ENCODE peak calls at places on chromosomes 7 and 10, in four cellular contexts. One of them, this sample, is unnamed.

GRCh38 chr10:109029870-109030269 is 893.4 kb downstream of the XPNPEP1 start:
- DNase-seq in activated B cell treated with CpG ODN at 0.5 μM for 24 hours: no peak
- DNase-seq in RWPE1: no peak
- DNase-seq in A549: no peak
- DNase-seq in this sample: no peak

GRCh38 chr7:100137851-100138760 is 10.6 kb upstream of the LAMTOR4 start:
- DNase-seq in RWPE1: no peak
- DNase-seq in activated B cell treated with CpG ODN at 0.5 μM for 24 hours: no peak
- DNase-seq in A549: no peak
- DNase-seq in this sample: no peak

GRCh38 chr7:66522518-66522917 is 106.2 kb upstream of the KCTD7 start:
- DNase-seq in activated B cell treated with CpG ODN at 0.5 μM for 24 hours: no peak
- DNase-seq in A549: no peak
- DNase-seq in RWPE1: no peak
- DNase-seq in this sample: no peak

GRCh38 chr10:29761916-29762315 is 127.1 kb upstream of the SVIL start:
- DNase-seq in RWPE1: no peak
- DNase-seq in A549: no peak
- DNase-seq in activated B cell treated with CpG ODN at 0.5 μM for 24 hours: no peak
- DNase-seq in this sample: no peak

GRCh38 chr10:128150045-128150493 is 23.8 kb upstream of the MKI67 start:
- DNase-seq in activated B cell treated with CpG ODN at 0.5 μM for 24 hours: peak; percentile 72
- DNase-seq in RWPE1: peak; percentile 92
- DNase-seq in A549: peak; percentile 81
- DNase-seq in this sample: peak; percentile 79

GRCh38 chr7:50733552-50733951 is 49.1 kb downstream of the GRB10 start:
- DNase-seq in A549: peak; percentile 65
- DNase-seq in RWPE1: peak; percentile 80
- DNase-seq in activated B cell treated with CpG ODN at 0.5 μM for 24 hours: no peak
- DNase-seq in this sample: no peak

GRCh38 chr10:133132711-133133291 is 27.2 kb upstream of the KNDC1 start:
- DNase-seq in A549: no peak
- DNase-seq in activated B cell treated with CpG ODN at 0.5 μM for 24 hours: no peak
- DNase-seq in RWPE1: no peak
- DNase-seq in this sample: no peak

GRCh38 chr10:70222340-70222794 is 10.9 kb downstream of the PPA1 start:
- DNase-seq in A549: no peak
- DNase-seq in activated B cell treated with CpG ODN at 0.5 μM for 24 hours: no peak
- DNase-seq in RWPE1: peak; percentile 85
- DNase-seq in this sample: no peak

GRCh38 chr10:30055094-30055701 is 4.2 kb downstream of the JCAD start:
- DNase-seq in RWPE1: no peak
- DNase-seq in activated B cell treated with CpG ODN at 0.5 μM for 24 hours: no peak
- DNase-seq in A549: no peak
- DNase-seq in this sample: no peak

GRCh38 chr7:514651-515598 is 4.7 kb downstream of the PDGFA start:
- DNase-seq in A549: no peak
- DNase-seq in RWPE1: peak; percentile 84
- DNase-seq in activated B cell treated with CpG ODN at 0.5 μM for 24 hours: no peak
- DNase-seq in this sample: no peak

GRCh38 chr7:48209004-48209600 is 37.8 kb downstream of the ABCA13 start:
- DNase-seq in RWPE1: no peak
- DNase-seq in A549: no peak
- DNase-seq in activated B cell treated with CpG ODN at 0.5 μM for 24 hours: no peak
- DNase-seq in this sample: no peak

GRCh38 chr10:126350216-126350992 is 37.9 kb downstream of the ADAM12 start:
- DNase-seq in RWPE1: peak; percentile 80
- DNase-seq in activated B cell treated with CpG ODN at 0.5 μM for 24 hours: no peak
- DNase-seq in A549: peak; percentile 7
- DNase-seq in this sample: no peak

GRCh38 chr10:75201793-75202307 is 8.7 kb upstream of the VDAC2 start:
- DNase-seq in A549: no peak
- DNase-seq in activated B cell treated with CpG ODN at 0.5 μM for 24 hours: no peak
- DNase-seq in RWPE1: no peak
- DNase-seq in this sample: no peak

GRCh38 chr7:27245798-27246691 is 3.4 kb downstream of the EVX1 start:
- DNase-seq in A549: no peak
- DNase-seq in activated B cell treated with CpG ODN at 0.5 μM for 24 hours: no peak
- DNase-seq in RWPE1: no peak
- DNase-seq in this sample: no peak

GRCh38 chr10:22978287-22978686 is 50.4 kb downstream of the ARMC3 start:
- DNase-seq in activated B cell treated with CpG ODN at 0.5 μM for 24 hours: no peak
- DNase-seq in A549: no peak
- DNase-seq in RWPE1: no peak
- DNase-seq in this sample: no peak

GRCh38 chr10:5291501-5292195 is 73.1 kb upstream of the UCN3 start:
- DNase-seq in A549: peak; percentile 94
- DNase-seq in activated B cell treated with CpG ODN at 0.5 μM for 24 hours: no peak
- DNase-seq in RWPE1: peak; percentile 89
- DNase-seq in this sample: no peak

GRCh38 chr10:108601856-108602255 is 1321.5 kb downstream of the XPNPEP1 start:
- DNase-seq in activated B cell treated with CpG ODN at 0.5 μM for 24 hours: no peak
- DNase-seq in A549: no peak
- DNase-seq in RWPE1: no peak
- DNase-seq in this sample: no peak

GRCh38 chr10:46534828-46535524 is 21.5 kb downstream of the GPRIN2 start:
- DNase-seq in RWPE1: no peak
- DNase-seq in activated B cell treated with CpG ODN at 0.5 μM for 24 hours: no peak
- DNase-seq in A549: no peak
- DNase-seq in this sample: no peak

GRCh38 chr7:75885011-75885410 is 6.2 kb downstream of the RHBDD2 start:
- DNase-seq in RWPE1: no peak
- DNase-seq in A549: no peak
- DNase-seq in activated B cell treated with CpG ODN at 0.5 μM for 24 hours: no peak
- DNase-seq in this sample: no peak

GRCh38 chr10:50512214-50512595 is 111.6 kb downstream of the SGMS1 start:
- DNase-seq in activated B cell treated with CpG ODN at 0.5 μM for 24 hours: no peak
- DNase-seq in A549: no peak
- DNase-seq in RWPE1: no peak
- DNase-seq in this sample: no peak

GRCh38 chr7:80841566-80842478 is 77.0 kb downstream of the SEMA3C start:
- DNase-seq in A549: no peak
- DNase-seq in RWPE1: no peak
- DNase-seq in activated B cell treated with CpG ODN at 0.5 μM for 24 hours: no peak
- DNase-seq in this sample: no peak

GRCh38 chr7:135994466-135995205 is 17.5 kb upstream of the MTPN start:
- DNase-seq in RWPE1: no peak
- DNase-seq in A549: no peak
- DNase-seq in activated B cell treated with CpG ODN at 0.5 μM for 24 hours: no peak
- DNase-seq in this sample: no peak

GRCh38 chr7:35993663-35994622 is 159.1 kb upstream of the EEPD1 start:
- DNase-seq in activated B cell treated with CpG ODN at 0.5 μM for 24 hours: no peak
- DNase-seq in RWPE1: peak; percentile 45
- DNase-seq in A549: no peak
- DNase-seq in this sample: no peak

GRCh38 chr7:114081606-114082425 is 163.0 kb upstream of the PPP1R3A start:
- DNase-seq in RWPE1: peak; percentile 36
- DNase-seq in A549: peak; percentile 26
- DNase-seq in activated B cell treated with CpG ODN at 0.5 μM for 24 hours: no peak
- DNase-seq in this sample: no peak

GRCh38 chr10:129877773-129878371 is 86.2 kb downstream of the EBF3 start:
- DNase-seq in activated B cell treated with CpG ODN at 0.5 μM for 24 hours: no peak
- DNase-seq in A549: no peak
- DNase-seq in RWPE1: peak; percentile 24
- DNase-seq in this sample: no peak

GRCh38 chr10:26213157-26213780 is 3.3 kb upstream of the GAD2 start:
- DNase-seq in activated B cell treated with CpG ODN at 0.5 μM for 24 hours: no peak
- DNase-seq in A549: no peak
- DNase-seq in RWPE1: no peak
- DNase-seq in this sample: no peak

GRCh38 chr7:51295435-51296269 is 21.0 kb downstream of the COBL start:
- DNase-seq in A549: no peak
- DNase-seq in activated B cell treated with CpG ODN at 0.5 μM for 24 hours: no peak
- DNase-seq in RWPE1: no peak
- DNase-seq in this sample: no peak

GRCh38 chr7:41162612-41163011 is 540.3 kb downstream of the INHBA start:
- DNase-seq in RWPE1: no peak
- DNase-seq in A549: no peak
- DNase-seq in activated B cell treated with CpG ODN at 0.5 μM for 24 hours: no peak
- DNase-seq in this sample: no peak

GRCh38 chr10:132804785-132805426 is 19.0 kb upstream of the NKX6-2 start:
- DNase-seq in A549: no peak
- DNase-seq in RWPE1: no peak
- DNase-seq in activated B cell treated with CpG ODN at 0.5 μM for 24 hours: no peak
- DNase-seq in this sample: no peak

GRCh38 chr7:139359366-139360209 is at the start of gene LUC7L2:
- DNase-seq in RWPE1: peak; percentile 91
- DNase-seq in A549: peak; percentile 88
- DNase-seq in activated B cell treated with CpG ODN at 0.5 μM for 24 hours: peak; percentile 97
- DNase-seq in this sample: peak; percentile 99

GRCh38 chr10:129090618-129091366 is 376.2 kb upstream of the MGMT start:
- DNase-seq in activated B cell treated with CpG ODN at 0.5 μM for 24 hours: no peak
- DNase-seq in RWPE1: no peak
- DNase-seq in A549: no peak
- DNase-seq in this sample: no peak

GRCh38 chr10:112282086-112282485 is 1.1 kb upstream of the TECTB start:
- DNase-seq in RWPE1: peak; percentile 53
- DNase-seq in A549: no peak
- DNase-seq in activated B cell treated with CpG ODN at 0.5 μM for 24 hours: no peak
- DNase-seq in this sample: no peak

GRCh38 chr10:73625004-73625883 is 16.0 kb downstream of the MYOZ1 start:
- DNase-seq in A549: peak; percentile 60
- DNase-seq in RWPE1: peak; percentile 69
- DNase-seq in activated B cell treated with CpG ODN at 0.5 μM for 24 hours: no peak
- DNase-seq in this sample: peak; percentile 16

GRCh38 chr10:83164134-83164533 is 975.2 kb upstream of the GHITM start:
- DNase-seq in A549: no peak
- DNase-seq in activated B cell treated with CpG ODN at 0.5 μM for 24 hours: no peak
- DNase-seq in RWPE1: no peak
- DNase-seq in this sample: no peak

GRCh38 chr10:83167081-83167480 is 972.2 kb upstream of the GHITM start:
- DNase-seq in RWPE1: no peak
- DNase-seq in activated B cell treated with CpG ODN at 0.5 μM for 24 hours: no peak
- DNase-seq in A549: no peak
- DNase-seq in this sample: no peak

GRCh38 chr10:83165164-83165563 is 974.1 kb upstream of the GHITM start:
- DNase-seq in A549: no peak
- DNase-seq in RWPE1: no peak
- DNase-seq in activated B cell treated with CpG ODN at 0.5 μM for 24 hours: no peak
- DNase-seq in this sample: no peak

DNA sequence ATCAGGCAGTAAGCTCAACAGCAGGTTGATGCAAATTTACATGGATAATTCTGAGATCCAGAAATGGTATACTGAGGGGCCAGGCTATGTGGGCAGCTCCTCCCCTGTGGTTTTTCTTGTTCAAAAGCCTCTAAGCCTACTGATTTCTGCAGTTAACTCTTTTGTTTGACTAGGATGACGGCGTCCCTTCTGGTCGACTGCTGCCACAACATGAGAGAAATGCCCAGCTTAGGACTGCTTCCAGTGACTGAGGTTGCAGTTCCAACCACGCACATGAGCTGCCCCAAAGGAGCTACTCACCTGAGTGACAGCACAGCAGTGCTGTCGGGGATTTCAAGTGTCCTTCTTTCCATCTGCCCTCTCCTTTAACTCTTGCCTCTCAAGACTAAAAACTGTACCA is 973.0 kb upstream of the GHITM start:
- DNase-seq in RWPE1: no peak
- DNase-seq in A549: no peak
- DNase-seq in activated B cell treated with CpG ODN at 0.5 μM for 24 hours: no peak
- DNase-seq in this sample: no peak
- TF ChIP-seq CTCF in RWPE1: no peak
- TF ChIP-seq CTCF in A549: no peak
- TF ChIP-seq CTCF in activated B cell treated with CpG ODN at 0.5 μM for 24 hours: no peak
- TF ChIP-seq CTCF in this sample: peak; percentile 56

GRCh38 chr10:117216611-117217195 is 19.4 kb downstream of the KCNK18 start:
- DNase-seq in activated B cell treated with CpG ODN at 0.5 μM for 24 hours: peak; percentile 72
- DNase-seq in A549: peak; percentile 84
- DNase-seq in RWPE1: peak; percentile 89
- DNase-seq in this sample: peak; percentile 83
- TF ChIP-seq CTCF in activated B cell treated with CpG ODN at 0.5 μM for 24 hours: peak; percentile 96
- TF ChIP-seq CTCF in A549: peak; percentile 100
- TF ChIP-seq CTCF in RWPE1: peak; percentile 98
- TF ChIP-seq CTCF in this sample: peak; percentile 100

GRCh38 chr7:64951250-64951848 is 39.5 kb downstream of the ZNF117 start:
- DNase-seq in activated B cell treated with CpG ODN at 0.5 μM for 24 hours: no peak
- DNase-seq in A549: peak; percentile 3
- DNase-seq in RWPE1: peak; percentile 51
- DNase-seq in this sample: no peak
- TF ChIP-seq CTCF in activated B cell treated with CpG ODN at 0.5 μM for 24 hours: peak; percentile 16
- TF ChIP-seq CTCF in A549: peak; percentile 49
- TF ChIP-seq CTCF in RWPE1: peak; percentile 91
- TF ChIP-seq CTCF in this sample: peak; percentile 77

GRCh38 chr7:45872116-45873034 is 507 bp downstream of the CCDC201 start:
- DNase-seq in A549: no peak
- DNase-seq in activated B cell treated with CpG ODN at 0.5 μM for 24 hours: no peak
- DNase-seq in RWPE1: no peak
- DNase-seq in this sample: no peak
- TF ChIP-seq CTCF in A549: peak; percentile 57
- TF ChIP-seq CTCF in activated B cell treated with CpG ODN at 0.5 μM for 24 hours: no peak
- TF ChIP-seq CTCF in RWPE1: peak; percentile 19
- TF ChIP-seq CTCF in this sample: peak; percentile 73

This sample was measured in progenitor cell of endocrine pancreas.